ENCODE peak calls at places on chromosomes 4 and X, in nine cellular contexts. One of them, this sample, is unnamed.

GRCh38 chr4:113016377-113016776 is 33.1 kb upstream of the ANK2 start:
- DNase-seq in Karpas-422: no peak
- DNase-seq in lower lobe of right lung: no peak
- DNase-seq in OCI-LY7: no peak
- DNase-seq in aorta: no peak
- DNase-seq in naive thymus-derived CD4-positive, alpha-beta T cell: no peak
- DNase-seq in colonic mucosa: no peak
- DNase-seq in CD8-positive, alpha-beta memory T cell: no peak
- DNase-seq in hepatocyte: no peak
- DNase-seq in this sample: no peak

GRCh38 chr4:10279261-10279660 is 162.7 kb upstream of the WDR1 start:
- DNase-seq in aorta: no peak
- DNase-seq in OCI-LY7: no peak
- DNase-seq in naive thymus-derived CD4-positive, alpha-beta T cell: no peak
- DNase-seq in Karpas-422: no peak
- DNase-seq in colonic mucosa: no peak
- DNase-seq in lower lobe of right lung: no peak
- DNase-seq in CD8-positive, alpha-beta memory T cell: no peak
- DNase-seq in hepatocyte: peak; percentile 15
- DNase-seq in this sample: no peak

GRCh38 chr4:172857026-172857425 is 311.6 kb upstream of the GALNT7 start:
- DNase-seq in lower lobe of right lung: no peak
- DNase-seq in hepatocyte: no peak
- DNase-seq in naive thymus-derived CD4-positive, alpha-beta T cell: no peak
- DNase-seq in colonic mucosa: no peak
- DNase-seq in Karpas-422: no peak
- DNase-seq in CD8-positive, alpha-beta memory T cell: no peak
- DNase-seq in OCI-LY7: no peak
- DNase-seq in aorta: no peak
- DNase-seq in this sample: no peak

GRCh38 chr4:5967783-5968182 is 50.4 kb downstream of the C4orf50 start:
- DNase-seq in naive thymus-derived CD4-positive, alpha-beta T cell: no peak
- DNase-seq in colonic mucosa: no peak
- DNase-seq in hepatocyte: no peak
- DNase-seq in lower lobe of right lung: no peak
- DNase-seq in Karpas-422: peak; percentile 84
- DNase-seq in CD8-positive, alpha-beta memory T cell: no peak
- DNase-seq in OCI-LY7: no peak
- DNase-seq in aorta: no peak
- DNase-seq in this sample: no peak

GRCh38 chrX:24479924-24480722 is 15.0 kb downstream of the PDK3 start:
- DNase-seq in lower lobe of right lung: peak; percentile 63
- DNase-seq in colonic mucosa: peak; percentile 67
- DNase-seq in aorta: no peak
- DNase-seq in naive thymus-derived CD4-positive, alpha-beta T cell: peak; percentile 46
- DNase-seq in CD8-positive, alpha-beta memory T cell: peak; percentile 70
- DNase-seq in Karpas-422: no peak
- DNase-seq in hepatocyte: no peak
- DNase-seq in OCI-LY7: peak; percentile 69
- DNase-seq in this sample: peak; percentile 89

GRCh38 chr4:1610791-1611500 is 73.2 kb downstream of the FAM53A start:
- DNase-seq in naive thymus-derived CD4-positive, alpha-beta T cell: no peak
- DNase-seq in Karpas-422: no peak
- DNase-seq in lower lobe of right lung: no peak
- DNase-seq in OCI-LY7: no peak
- DNase-seq in CD8-positive, alpha-beta memory T cell: no peak
- DNase-seq in hepatocyte: no peak
- DNase-seq in aorta: peak; percentile 22
- DNase-seq in colonic mucosa: no peak
- DNase-seq in this sample: no peak

GRCh38 chrX:43646800-43647199 is 9.3 kb upstream of the MAOA start:
- DNase-seq in lower lobe of right lung: no peak
- DNase-seq in CD8-positive, alpha-beta memory T cell: no peak
- DNase-seq in naive thymus-derived CD4-positive, alpha-beta T cell: no peak
- DNase-seq in aorta: no peak
- DNase-seq in colonic mucosa: no peak
- DNase-seq in hepatocyte: no peak
- DNase-seq in OCI-LY7: no peak
- DNase-seq in Karpas-422: no peak
- DNase-seq in this sample: no peak

GRCh38 chr4:56649445-56650258 is 31.4 kb downstream of the HOPX start:
- DNase-seq in lower lobe of right lung: no peak
- DNase-seq in aorta: no peak
- DNase-seq in OCI-LY7: peak; percentile 19
- DNase-seq in colonic mucosa: no peak
- DNase-seq in CD8-positive, alpha-beta memory T cell: no peak
- DNase-seq in hepatocyte: no peak
- DNase-seq in Karpas-422: no peak
- DNase-seq in naive thymus-derived CD4-positive, alpha-beta T cell: no peak
- DNase-seq in this sample: no peak

GRCh38 chr4:56909083-56909981 is 1.6 kb downstream of the REST start:
- DNase-seq in CD8-positive, alpha-beta memory T cell: peak; percentile 27
- DNase-seq in aorta: peak; percentile 69
- DNase-seq in lower lobe of right lung: peak; percentile 73
- DNase-seq in naive thymus-derived CD4-positive, alpha-beta T cell: no peak
- DNase-seq in Karpas-422: peak; percentile 91
- DNase-seq in colonic mucosa: no peak
- DNase-seq in OCI-LY7: peak; percentile 83
- DNase-seq in hepatocyte: peak; percentile 56
- DNase-seq in this sample: peak; percentile 68

GRCh38 chrX:68440940-68441339 is 7.6 kb upstream of the OPHN1 start:
- DNase-seq in naive thymus-derived CD4-positive, alpha-beta T cell: no peak
- DNase-seq in lower lobe of right lung: no peak
- DNase-seq in OCI-LY7: no peak
- DNase-seq in aorta: peak; percentile 69
- DNase-seq in hepatocyte: peak; percentile 71
- DNase-seq in colonic mucosa: peak; percentile 83
- DNase-seq in Karpas-422: no peak
- DNase-seq in CD8-positive, alpha-beta memory T cell: no peak
- DNase-seq in this sample: no peak

GRCh38 chr4:14787894-14788293 is 214.4 kb upstream of the CPEB2 start:
- DNase-seq in colonic mucosa: no peak
- DNase-seq in aorta: no peak
- DNase-seq in Karpas-422: peak; percentile 73
- DNase-seq in lower lobe of right lung: no peak
- DNase-seq in OCI-LY7: peak; percentile 34
- DNase-seq in CD8-positive, alpha-beta memory T cell: no peak
- DNase-seq in hepatocyte: peak; percentile 28
- DNase-seq in naive thymus-derived CD4-positive, alpha-beta T cell: no peak
- DNase-seq in this sample: no peak

GRCh38 chrX:104420907-104421306 is 145.1 kb upstream of the IL1RAPL2 start:
- DNase-seq in naive thymus-derived CD4-positive, alpha-beta T cell: no peak
- DNase-seq in lower lobe of right lung: no peak
- DNase-seq in colonic mucosa: peak; percentile 24
- DNase-seq in CD8-positive, alpha-beta memory T cell: no peak
- DNase-seq in hepatocyte: no peak
- DNase-seq in aorta: no peak
- DNase-seq in OCI-LY7: no peak
- DNase-seq in Karpas-422: no peak
- DNase-seq in this sample: no peak

GRCh38 chr4:111880116-111880515 is 265.1 kb upstream of the FAM241A start:
- DNase-seq in aorta: no peak
- DNase-seq in colonic mucosa: no peak
- DNase-seq in naive thymus-derived CD4-positive, alpha-beta T cell: no peak
- DNase-seq in lower lobe of right lung: no peak
- DNase-seq in OCI-LY7: no peak
- DNase-seq in Karpas-422: no peak
- DNase-seq in CD8-positive, alpha-beta memory T cell: no peak
- DNase-seq in hepatocyte: peak; percentile 13
- DNase-seq in this sample: no peak

GRCh38 chr4:150950657-150951056 is 64.4 kb downstream of the LRBA start:
- DNase-seq in CD8-positive, alpha-beta memory T cell: no peak
- DNase-seq in colonic mucosa: no peak
- DNase-seq in OCI-LY7: no peak
- DNase-seq in Karpas-422: peak; percentile 67
- DNase-seq in aorta: no peak
- DNase-seq in hepatocyte: no peak
- DNase-seq in naive thymus-derived CD4-positive, alpha-beta T cell: no peak
- DNase-seq in lower lobe of right lung: no peak
- DNase-seq in this sample: no peak

GRCh38 chr4:7045553-7045952 is 2.4 kb downstream of the TADA2B start:
- DNase-seq in naive thymus-derived CD4-positive, alpha-beta T cell: no peak
- DNase-seq in colonic mucosa: no peak
- DNase-seq in Karpas-422: no peak
- DNase-seq in hepatocyte: no peak
- DNase-seq in OCI-LY7: no peak
- DNase-seq in aorta: no peak
- DNase-seq in lower lobe of right lung: no peak
- DNase-seq in CD8-positive, alpha-beta memory T cell: no peak
- DNase-seq in this sample: no peak

GRCh38 chr4:7042697-7043464 is at the start of gene TADA2B:
- DNase-seq in OCI-LY7: peak; percentile 93
- DNase-seq in hepatocyte: peak; percentile 99
- DNase-seq in colonic mucosa: peak; percentile 97
- DNase-seq in naive thymus-derived CD4-positive, alpha-beta T cell: peak; percentile 99
- DNase-seq in Karpas-422: peak; percentile 98
- DNase-seq in aorta: peak; percentile 98
- DNase-seq in CD8-positive, alpha-beta memory T cell: peak; percentile 91
- DNase-seq in lower lobe of right lung: peak; percentile 98
- DNase-seq in this sample: peak; percentile 91

GRCh38 chr4:7045961-7046921 is 3.1 kb downstream of the TADA2B start:
- DNase-seq in colonic mucosa: no peak
- DNase-seq in CD8-positive, alpha-beta memory T cell: no peak
- DNase-seq in hepatocyte: no peak
- DNase-seq in naive thymus-derived CD4-positive, alpha-beta T cell: no peak
- DNase-seq in OCI-LY7: peak; percentile 40
- DNase-seq in lower lobe of right lung: no peak
- DNase-seq in Karpas-422: peak; percentile 92
- DNase-seq in aorta: peak; percentile 34
- DNase-seq in this sample: no peak

GRCh38 chr4:7043521-7044414 is 596 bp downstream of the TADA2B start:
- DNase-seq in hepatocyte: peak; percentile 69
- DNase-seq in lower lobe of right lung: peak; percentile 74
- DNase-seq in naive thymus-derived CD4-positive, alpha-beta T cell: peak; percentile 61
- DNase-seq in CD8-positive, alpha-beta memory T cell: peak; percentile 37
- DNase-seq in colonic mucosa: peak; percentile 65
- DNase-seq in Karpas-422: peak; percentile 83
- DNase-seq in aorta: peak; percentile 67
- DNase-seq in OCI-LY7: peak; percentile 68
- DNase-seq in this sample: peak; percentile 64

DNA sequence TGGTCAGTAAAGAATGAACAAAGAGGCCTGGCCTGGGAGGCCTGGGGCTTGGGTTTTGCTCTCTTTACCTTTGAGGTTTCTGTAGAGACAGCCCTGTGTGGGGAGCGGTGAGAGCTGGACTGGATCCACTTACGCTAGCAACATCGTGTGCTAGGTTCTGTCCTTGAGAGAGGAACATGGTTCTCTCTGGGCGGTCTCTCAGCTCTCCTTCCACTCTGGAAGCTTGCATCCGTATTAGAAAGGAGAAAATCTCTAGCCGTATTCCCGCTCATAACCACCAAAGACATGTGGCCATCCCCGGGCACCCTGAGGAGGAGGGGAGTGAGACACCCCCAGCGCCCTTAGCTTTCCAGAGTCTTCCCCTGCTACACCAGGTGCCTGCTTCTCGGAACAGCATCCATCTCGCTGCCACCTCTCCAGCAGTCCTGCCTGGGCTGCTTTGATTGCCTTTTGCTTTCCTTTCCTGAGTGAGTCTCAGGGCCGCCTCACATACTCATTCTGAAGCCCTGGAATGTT is 1.3 kb downstream of the TADA2B start:
- DNase-seq in lower lobe of right lung: no peak
- DNase-seq in aorta: peak; percentile 41
- DNase-seq in naive thymus-derived CD4-positive, alpha-beta T cell: no peak
- DNase-seq in CD8-positive, alpha-beta memory T cell: no peak
- DNase-seq in Karpas-422: peak; percentile 70
- DNase-seq in hepatocyte: no peak
- DNase-seq in colonic mucosa: no peak
- DNase-seq in OCI-LY7: no peak
- DNase-seq in this sample: no peak
- H3K4me1 ChIP-seq in lower lobe of right lung: peaks cover 51% of the 10 kb centered on the region
- H3K4me1 ChIP-seq in aorta: no peaks in the 10 kb centered on the region
- H3K4me1 ChIP-seq in naive thymus-derived CD4-positive, alpha-beta T cell: peaks cover 42% of the 10 kb centered on the region
- H3K4me1 ChIP-seq in CD8-positive, alpha-beta memory T cell: peaks cover 41% of the 10 kb centered on the region
- H3K4me1 ChIP-seq in Karpas-422: peaks cover 42% of the 10 kb centered on the region
- H3K4me1 ChIP-seq in hepatocyte: peaks cover 25% of the 10 kb centered on the region
- H3K4me1 ChIP-seq in colonic mucosa: peaks cover 24% of the 10 kb centered on the region
- H3K4me1 ChIP-seq in OCI-LY7: peaks cover 37% of the 10 kb centered on the region
- H3K4me1 ChIP-seq in this sample: peaks cover 53% of the 10 kb centered on the region

DNA sequence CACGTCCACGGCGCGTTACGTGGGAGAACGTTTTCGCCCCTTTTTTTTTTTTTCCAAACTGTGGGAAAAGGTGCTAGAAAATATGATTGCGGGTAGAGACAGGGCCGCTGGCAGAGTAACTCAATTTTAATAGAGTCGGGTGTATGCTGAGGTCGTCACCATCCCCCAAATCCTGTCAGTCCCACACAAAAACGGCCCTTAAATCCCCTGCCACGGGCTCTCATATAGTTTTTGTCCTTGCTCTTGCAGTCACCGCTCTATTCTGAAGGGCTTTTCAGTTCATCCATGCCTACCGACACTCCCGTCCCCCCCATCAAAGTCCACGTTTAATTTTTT is 796 bp upstream of the MED14 start:
- DNase-seq in OCI-LY7: peak; percentile 6
- DNase-seq in Karpas-422: no peak
- DNase-seq in colonic mucosa: peak; percentile 30
- DNase-seq in hepatocyte: no peak
- DNase-seq in aorta: no peak
- DNase-seq in CD8-positive, alpha-beta memory T cell: no peak
- DNase-seq in lower lobe of right lung: no peak
- DNase-seq in naive thymus-derived CD4-positive, alpha-beta T cell: no peak
- DNase-seq in this sample: no peak
- H3K4me3 ChIP-seq in OCI-LY7: peak overlapping the region; percentile 87
- H3K4me3 ChIP-seq in Karpas-422: peak overlapping the region; percentile 94
- H3K4me3 ChIP-seq in colonic mucosa: peak overlapping the region; percentile 76
- H3K4me3 ChIP-seq in hepatocyte: peak overlapping the region; percentile 11
- H3K4me3 ChIP-seq in aorta: peak overlapping the region; percentile 27
- H3K4me3 ChIP-seq in CD8-positive, alpha-beta memory T cell: peak overlapping the region; percentile 65
- H3K4me3 ChIP-seq in lower lobe of right lung: peak overlapping the region; percentile 70
- H3K4me3 ChIP-seq in naive thymus-derived CD4-positive, alpha-beta T cell: peak overlapping the region; percentile 95
- H3K4me3 ChIP-seq in this sample: peak overlapping the region; percentile 73

GRCh38 chr4:185836268-185837084 is 24.5 kb upstream of the SORBS2 start:
- DNase-seq in colonic mucosa: no peak
- DNase-seq in aorta: no peak
- DNase-seq in CD8-positive, alpha-beta memory T cell: no peak
- DNase-seq in naive thymus-derived CD4-positive, alpha-beta T cell: no peak
- DNase-seq in hepatocyte: no peak
- DNase-seq in Karpas-422: no peak
- DNase-seq in OCI-LY7: no peak
- DNase-seq in lower lobe of right lung: no peak
- DNase-seq in this sample: no peak
- H3K4me1 ChIP-seq in colonic mucosa: no peaks in the 10 kb centered on the region
- H3K4me1 ChIP-seq in aorta: no peaks in the 10 kb centered on the region
- H3K4me1 ChIP-seq in CD8-positive, alpha-beta memory T cell: no peaks in the 10 kb centered on the region
- H3K4me1 ChIP-seq in naive thymus-derived CD4-positive, alpha-beta T cell: no peaks in the 10 kb centered on the region
- H3K4me1 ChIP-seq in hepatocyte: peaks cover 51% of the 10 kb centered on the region
- H3K4me1 ChIP-seq in Karpas-422: no peaks in the 10 kb centered on the region
- H3K4me1 ChIP-seq in OCI-LY7: no peaks in the 10 kb centered on the region
- H3K4me1 ChIP-seq in lower lobe of right lung: peaks cover 30% of the 10 kb centered on the region
- H3K4me1 ChIP-seq in this sample: no peaks in the 10 kb centered on the region

DNA sequence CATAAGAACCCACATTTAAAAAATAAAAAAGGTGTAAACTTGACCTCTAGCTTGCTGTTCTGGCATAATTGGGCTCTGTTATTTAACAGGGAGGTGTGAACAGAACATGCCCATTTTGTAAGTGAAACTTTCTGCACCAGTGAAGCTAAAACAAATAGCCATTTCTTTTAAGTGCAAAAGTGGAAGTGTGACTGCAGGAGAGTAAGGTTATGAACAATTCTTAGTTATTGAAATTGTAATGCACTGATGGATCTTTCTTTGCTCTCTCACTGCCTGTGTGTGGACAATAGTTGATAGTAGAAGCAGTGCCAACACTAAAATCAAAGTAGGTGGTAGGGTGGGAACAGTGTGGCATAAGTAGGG is 12.6 kb downstream of the P2RY10 start:
- DNase-seq in hepatocyte: no peak
- DNase-seq in colonic mucosa: no peak
- DNase-seq in aorta: no peak
- DNase-seq in lower lobe of right lung: no peak
- DNase-seq in OCI-LY7: peak; percentile 28
- DNase-seq in CD8-positive, alpha-beta memory T cell: no peak
- DNase-seq in naive thymus-derived CD4-positive, alpha-beta T cell: no peak
- DNase-seq in Karpas-422: no peak
- DNase-seq in this sample: no peak
- H3K4me3 ChIP-seq in hepatocyte: no peak overlapping the region
- H3K4me3 ChIP-seq in colonic mucosa: no peak overlapping the region
- H3K4me3 ChIP-seq in aorta: no peak overlapping the region
- H3K4me3 ChIP-seq in lower lobe of right lung: no peak overlapping the region
- H3K4me3 ChIP-seq in OCI-LY7: peak overlapping the region; percentile 17
- H3K4me3 ChIP-seq in CD8-positive, alpha-beta memory T cell: no peak overlapping the region
- H3K4me3 ChIP-seq in naive thymus-derived CD4-positive, alpha-beta T cell: no peak overlapping the region
- H3K4me3 ChIP-seq in Karpas-422: peak overlapping the region; percentile 1
- H3K4me3 ChIP-seq in this sample: no peak overlapping the region